ENCODE peak calls at places on chromosome 12, in eight cellular contexts. One of them, this sample, is unnamed.

GRCh38 chr12:122062832-122063690 is 15.5 kb upstream of the MLXIP start:
- DNase-seq in upper lobe of right lung: no peak
- DNase-seq in fibroblast of lung: peak; percentile 92
- DNase-seq in HFF-Myc: no peak
- DNase-seq in CD8-positive, alpha-beta T cell: no peak
- DNase-seq in GM12865: no peak
- DNase-seq in psoas muscle: no peak
- DNase-seq in GM23248: peak; percentile 58
- DNase-seq in this sample: peak; percentile 62

GRCh38 chr12:77382096-77382742 is 316.9 kb upstream of the E2F7 start:
- DNase-seq in GM23248: peak; percentile 68
- DNase-seq in CD8-positive, alpha-beta T cell: no peak
- DNase-seq in HFF-Myc: no peak
- DNase-seq in psoas muscle: no peak
- DNase-seq in GM12865: no peak
- DNase-seq in upper lobe of right lung: no peak
- DNase-seq in fibroblast of lung: peak; percentile 31
- DNase-seq in this sample: peak; percentile 49

GRCh38 chr12:131893605-131894312 is 663 bp upstream of the ULK1 start:
- DNase-seq in HFF-Myc: no peak
- DNase-seq in CD8-positive, alpha-beta T cell: no peak
- DNase-seq in psoas muscle: no peak
- DNase-seq in fibroblast of lung: no peak
- DNase-seq in GM23248: peak; percentile 62
- DNase-seq in GM12865: no peak
- DNase-seq in upper lobe of right lung: no peak
- DNase-seq in this sample: no peak

GRCh38 chr12:57476162-57476992 is 3.3 kb downstream of the ARHGAP9 start:
- DNase-seq in CD8-positive, alpha-beta T cell: peak; percentile 83
- DNase-seq in GM23248: no peak
- DNase-seq in upper lobe of right lung: peak; percentile 78
- DNase-seq in GM12865: peak; percentile 78
- DNase-seq in HFF-Myc: no peak
- DNase-seq in fibroblast of lung: no peak
- DNase-seq in psoas muscle: no peak
- DNase-seq in this sample: no peak

GRCh38 chr12:63276537-63277365 is 125.8 kb upstream of the AVPR1A start:
- DNase-seq in fibroblast of lung: peak; percentile 12
- DNase-seq in HFF-Myc: no peak
- DNase-seq in CD8-positive, alpha-beta T cell: no peak
- DNase-seq in psoas muscle: no peak
- DNase-seq in upper lobe of right lung: no peak
- DNase-seq in GM12865: peak; percentile 59
- DNase-seq in GM23248: peak; percentile 51
- DNase-seq in this sample: peak; percentile 13

GRCh38 chr12:64273527-64274403 is 51.7 kb upstream of the KICS2 start:
- DNase-seq in psoas muscle: no peak
- DNase-seq in HFF-Myc: no peak
- DNase-seq in fibroblast of lung: no peak
- DNase-seq in GM23248: peak; percentile 62
- DNase-seq in upper lobe of right lung: no peak
- DNase-seq in GM12865: peak; percentile 70
- DNase-seq in CD8-positive, alpha-beta T cell: no peak
- DNase-seq in this sample: no peak

GRCh38 chr12:31008961-31009840 is 64.5 kb upstream of the DDX11 start:
- DNase-seq in fibroblast of lung: no peak
- DNase-seq in CD8-positive, alpha-beta T cell: no peak
- DNase-seq in upper lobe of right lung: peak; percentile 33
- DNase-seq in GM23248: no peak
- DNase-seq in psoas muscle: no peak
- DNase-seq in HFF-Myc: no peak
- DNase-seq in GM12865: no peak
- DNase-seq in this sample: no peak

GRCh38 chr12:46470975-46471374 is 98.4 kb upstream of the SLC38A2 start:
- DNase-seq in CD8-positive, alpha-beta T cell: no peak
- DNase-seq in fibroblast of lung: no peak
- DNase-seq in GM12865: no peak
- DNase-seq in HFF-Myc: no peak
- DNase-seq in upper lobe of right lung: no peak
- DNase-seq in GM23248: peak; percentile 29
- DNase-seq in psoas muscle: no peak
- DNase-seq in this sample: no peak

GRCh38 chr12:106317406-106318082 is 15.0 kb downstream of the TCP11L2 start:
- DNase-seq in GM12865: no peak
- DNase-seq in psoas muscle: no peak
- DNase-seq in GM23248: no peak
- DNase-seq in upper lobe of right lung: no peak
- DNase-seq in fibroblast of lung: no peak
- DNase-seq in CD8-positive, alpha-beta T cell: no peak
- DNase-seq in HFF-Myc: no peak
- DNase-seq in this sample: no peak

GRCh38 chr12:91123236-91123635 is 11.9 kb upstream of the LUM start:
- DNase-seq in fibroblast of lung: no peak
- DNase-seq in CD8-positive, alpha-beta T cell: no peak
- DNase-seq in GM12865: no peak
- DNase-seq in GM23248: no peak
- DNase-seq in HFF-Myc: no peak
- DNase-seq in upper lobe of right lung: no peak
- DNase-seq in psoas muscle: no peak
- DNase-seq in this sample: no peak

GRCh38 chr12:52056801-52057613 is 5.8 kb downstream of the NR4A1 start:
- DNase-seq in upper lobe of right lung: no peak
- DNase-seq in CD8-positive, alpha-beta T cell: peak; percentile 16
- DNase-seq in GM23248: peak; percentile 83
- DNase-seq in psoas muscle: no peak
- DNase-seq in GM12865: no peak
- DNase-seq in HFF-Myc: no peak
- DNase-seq in fibroblast of lung: peak; percentile 24
- DNase-seq in this sample: peak; percentile 70

GRCh38 chr12:6613015-6613775 is 6.0 kb upstream of the CHD4 start:
- DNase-seq in CD8-positive, alpha-beta T cell: peak; percentile 46
- DNase-seq in GM12865: peak; percentile 75
- DNase-seq in HFF-Myc: peak; percentile 56
- DNase-seq in psoas muscle: peak; percentile 85
- DNase-seq in GM23248: peak; percentile 74
- DNase-seq in upper lobe of right lung: peak; percentile 87
- DNase-seq in fibroblast of lung: peak; percentile 88
- DNase-seq in this sample: peak; percentile 70

GRCh38 chr12:111093428-111094142 is 173.2 kb upstream of the MYL2 start:
- DNase-seq in upper lobe of right lung: no peak
- DNase-seq in GM23248: no peak
- DNase-seq in psoas muscle: no peak
- DNase-seq in fibroblast of lung: no peak
- DNase-seq in CD8-positive, alpha-beta T cell: peak; percentile 53
- DNase-seq in GM12865: peak; percentile 33
- DNase-seq in HFF-Myc: no peak
- DNase-seq in this sample: no peak

GRCh38 chr12:87599459-87599858 is 429.7 kb downstream of the C12orf50 start:
- DNase-seq in HFF-Myc: no peak
- DNase-seq in upper lobe of right lung: no peak
- DNase-seq in GM12865: no peak
- DNase-seq in fibroblast of lung: no peak
- DNase-seq in CD8-positive, alpha-beta T cell: no peak
- DNase-seq in psoas muscle: no peak
- DNase-seq in GM23248: no peak
- DNase-seq in this sample: no peak

GRCh38 chr12:69039881-69040280 is 106.9 kb upstream of the CPM start:
- DNase-seq in fibroblast of lung: peak; percentile 10
- DNase-seq in psoas muscle: no peak
- DNase-seq in HFF-Myc: no peak
- DNase-seq in GM12865: no peak
- DNase-seq in upper lobe of right lung: no peak
- DNase-seq in CD8-positive, alpha-beta T cell: no peak
- DNase-seq in GM23248: no peak
- DNase-seq in this sample: peak; percentile 42

GRCh38 chr12:69036999-69037398 is 104.0 kb upstream of the CPM start:
- DNase-seq in fibroblast of lung: no peak
- DNase-seq in HFF-Myc: no peak
- DNase-seq in psoas muscle: no peak
- DNase-seq in GM23248: no peak
- DNase-seq in CD8-positive, alpha-beta T cell: no peak
- DNase-seq in upper lobe of right lung: no peak
- DNase-seq in GM12865: no peak
- DNase-seq in this sample: no peak

GRCh38 chr12:69036533-69036932 is 103.6 kb upstream of the CPM start:
- DNase-seq in HFF-Myc: no peak
- DNase-seq in upper lobe of right lung: no peak
- DNase-seq in psoas muscle: no peak
- DNase-seq in fibroblast of lung: no peak
- DNase-seq in CD8-positive, alpha-beta T cell: no peak
- DNase-seq in GM12865: no peak
- DNase-seq in GM23248: no peak
- DNase-seq in this sample: no peak
- H3K4me3 ChIP-seq in HFF-Myc: no peak overlapping the region
- H3K4me3 ChIP-seq in upper lobe of right lung: no peak overlapping the region
- H3K4me3 ChIP-seq in psoas muscle: no peak overlapping the region
- H3K4me3 ChIP-seq in fibroblast of lung: no peak overlapping the region
- H3K4me3 ChIP-seq in CD8-positive, alpha-beta T cell: no peak overlapping the region
- H3K4me3 ChIP-seq in GM12865: no peak overlapping the region
- H3K4me3 ChIP-seq in GM23248: no peak overlapping the region
- H3K4me3 ChIP-seq in this sample: no peak overlapping the region

GRCh38 chr12:92558806-92559205 is 144.0 kb upstream of the PLEKHG7 start:
- DNase-seq in psoas muscle: no peak
- DNase-seq in fibroblast of lung: no peak
- DNase-seq in upper lobe of right lung: no peak
- DNase-seq in GM23248: peak; percentile 73
- DNase-seq in HFF-Myc: no peak
- DNase-seq in CD8-positive, alpha-beta T cell: no peak
- DNase-seq in GM12865: peak; percentile 56
- DNase-seq in this sample: no peak
- H3K4me3 ChIP-seq in psoas muscle: no peak overlapping the region
- H3K4me3 ChIP-seq in fibroblast of lung: no peak overlapping the region
- H3K4me3 ChIP-seq in upper lobe of right lung: no peak overlapping the region
- H3K4me3 ChIP-seq in GM23248: no peak overlapping the region
- H3K4me3 ChIP-seq in HFF-Myc: no peak overlapping the region
- H3K4me3 ChIP-seq in CD8-positive, alpha-beta T cell: no peak overlapping the region
- H3K4me3 ChIP-seq in GM12865: peak overlapping the region; percentile 94
- H3K4me3 ChIP-seq in this sample: no peak overlapping the region

DNA sequence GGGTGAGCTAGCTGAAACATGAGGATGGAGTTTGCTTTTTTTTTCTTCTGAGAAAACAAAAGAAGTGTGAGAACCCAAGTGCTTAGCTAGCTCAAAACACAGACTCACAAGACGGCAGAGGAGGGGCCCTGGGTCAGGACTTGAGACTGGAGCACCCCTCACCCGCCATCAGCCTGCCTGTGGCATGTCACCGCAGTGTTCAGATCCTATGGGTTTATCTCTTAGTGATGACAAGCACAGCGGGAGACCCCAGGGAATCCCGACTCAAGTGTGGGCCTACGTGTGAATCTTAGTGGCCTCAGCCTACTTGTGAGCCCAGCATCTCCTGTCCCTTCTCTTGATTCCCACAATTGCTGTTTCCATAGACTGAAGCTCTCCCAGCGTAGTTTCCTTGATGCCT is 22.9 kb downstream of the DYRK4 start:
- DNase-seq in HFF-Myc: no peak
- DNase-seq in CD8-positive, alpha-beta T cell: no peak
- DNase-seq in GM23248: no peak
- DNase-seq in psoas muscle: no peak
- DNase-seq in fibroblast of lung: no peak
- DNase-seq in upper lobe of right lung: no peak
- DNase-seq in GM12865: no peak
- DNase-seq in this sample: no peak
- H3K4me3 ChIP-seq in HFF-Myc: no peak overlapping the region
- H3K4me3 ChIP-seq in CD8-positive, alpha-beta T cell: no peak overlapping the region
- H3K4me3 ChIP-seq in GM23248: no peak overlapping the region
- H3K4me3 ChIP-seq in psoas muscle: no peak overlapping the region
- H3K4me3 ChIP-seq in fibroblast of lung: no peak overlapping the region
- H3K4me3 ChIP-seq in upper lobe of right lung: no peak overlapping the region
- H3K4me3 ChIP-seq in GM12865: no peak overlapping the region
- H3K4me3 ChIP-seq in this sample: no peak overlapping the region

GRCh38 chr12:9708853-9709252 is 24.0 kb downstream of the CLECL1 start:
- DNase-seq in GM23248: no peak
- DNase-seq in GM12865: no peak
- DNase-seq in CD8-positive, alpha-beta T cell: no peak
- DNase-seq in upper lobe of right lung: no peak
- DNase-seq in HFF-Myc: no peak
- DNase-seq in fibroblast of lung: no peak
- DNase-seq in psoas muscle: no peak
- DNase-seq in this sample: no peak

GRCh38 chr12:9706081-9706685 is 26.7 kb downstream of the CLECL1 start:
- DNase-seq in upper lobe of right lung: no peak
- DNase-seq in fibroblast of lung: no peak
- DNase-seq in CD8-positive, alpha-beta T cell: no peak
- DNase-seq in psoas muscle: no peak
- DNase-seq in GM12865: no peak
- DNase-seq in HFF-Myc: no peak
- DNase-seq in GM23248: no peak
- DNase-seq in this sample: no peak

GRCh38 chr12:9707356-9707755 is 25.5 kb downstream of the CLECL1 start:
- DNase-seq in GM23248: no peak
- DNase-seq in upper lobe of right lung: no peak
- DNase-seq in HFF-Myc: no peak
- DNase-seq in CD8-positive, alpha-beta T cell: no peak
- DNase-seq in fibroblast of lung: no peak
- DNase-seq in GM12865: no peak
- DNase-seq in psoas muscle: no peak
- DNase-seq in this sample: no peak

GRCh38 chr12:9710584-9711375 is 22.1 kb downstream of the CLECL1 start:
- DNase-seq in fibroblast of lung: no peak
- DNase-seq in HFF-Myc: no peak
- DNase-seq in psoas muscle: no peak
- DNase-seq in GM12865: no peak
- DNase-seq in CD8-positive, alpha-beta T cell: no peak
- DNase-seq in upper lobe of right lung: no peak
- DNase-seq in GM23248: no peak
- DNase-seq in this sample: no peak

GRCh38 chr12:9707864-9708808 is 24.8 kb downstream of the CLECL1 start:
- DNase-seq in upper lobe of right lung: no peak
- DNase-seq in fibroblast of lung: peak; percentile 71
- DNase-seq in HFF-Myc: peak; percentile 26
- DNase-seq in GM12865: peak; percentile 81
- DNase-seq in psoas muscle: peak; percentile 48
- DNase-seq in CD8-positive, alpha-beta T cell: peak; percentile 76
- DNase-seq in GM23248: peak; percentile 69
- DNase-seq in this sample: peak; percentile 58
- H3K4me3 ChIP-seq in upper lobe of right lung: no peak overlapping the region
- H3K4me3 ChIP-seq in fibroblast of lung: no peak overlapping the region
- H3K4me3 ChIP-seq in HFF-Myc: no peak overlapping the region
- H3K4me3 ChIP-seq in GM12865: no peak overlapping the region
- H3K4me3 ChIP-seq in psoas muscle: no peak overlapping the region
- H3K4me3 ChIP-seq in CD8-positive, alpha-beta T cell: peak overlapping the region; percentile 5
- H3K4me3 ChIP-seq in GM23248: no peak overlapping the region
- H3K4me3 ChIP-seq in this sample: no peak overlapping the region

DNA sequence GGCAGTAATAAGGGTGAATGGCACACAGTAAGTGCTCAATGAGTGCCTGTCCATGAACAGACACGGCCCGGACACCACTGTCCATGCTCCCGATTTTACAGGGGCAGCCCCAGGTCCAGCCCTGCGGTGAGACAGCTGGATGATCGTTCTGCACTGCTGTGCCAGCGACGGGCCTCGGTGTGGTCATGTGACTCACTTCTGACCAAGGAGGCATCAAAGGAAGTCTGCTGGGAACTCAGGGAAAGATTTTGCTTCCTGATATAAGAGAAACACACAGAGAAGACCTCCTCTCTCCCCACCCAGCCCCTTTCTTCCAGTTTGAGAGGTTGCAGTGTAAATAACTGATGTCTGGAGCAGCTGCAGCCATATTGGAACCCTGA is 126.6 kb downstream of the SCARB1 start:
- DNase-seq in GM23248: no peak
- DNase-seq in CD8-positive, alpha-beta T cell: no peak
- DNase-seq in GM12865: no peak
- DNase-seq in HFF-Myc: no peak
- DNase-seq in fibroblast of lung: peak; percentile 39
- DNase-seq in upper lobe of right lung: no peak
- DNase-seq in psoas muscle: no peak
- DNase-seq in this sample: no peak
- H3K4me3 ChIP-seq in GM23248: no peak overlapping the region
- H3K4me3 ChIP-seq in CD8-positive, alpha-beta T cell: no peak overlapping the region
- H3K4me3 ChIP-seq in GM12865: no peak overlapping the region
- H3K4me3 ChIP-seq in HFF-Myc: no peak overlapping the region
- H3K4me3 ChIP-seq in fibroblast of lung: no peak overlapping the region
- H3K4me3 ChIP-seq in upper lobe of right lung: no peak overlapping the region
- H3K4me3 ChIP-seq in psoas muscle: no peak overlapping the region
- H3K4me3 ChIP-seq in this sample: no peak overlapping the region

This sample was measured in AG10803.